ENCODE peak calls at places on chromosome 12, in nine cellular contexts. One of them, this sample, is unnamed.

GRCh38 chr12:80195143-80195726 is 95.9 kb downstream of the OTOGL start:
- DNase-seq in heart right ventricle: peak; percentile 29
- DNase-seq in foreskin keratinocyte: peak; percentile 56
- DNase-seq in uterus: no peak
- DNase-seq in osteoblast: peak; percentile 3
- DNase-seq in fibroblast of mammary gland: peak; percentile 75
- DNase-seq in neural crest cell: peak; percentile 35
- DNase-seq in cardiac muscle cell: peak; percentile 74
- DNase-seq in cardiac fibroblast: peak; percentile 77
- DNase-seq in this sample: no peak

GRCh38 chr12:56601503-56601902 is 28.6 kb downstream of the BAZ2A start:
- DNase-seq in heart right ventricle: peak; percentile 37
- DNase-seq in foreskin keratinocyte: no peak
- DNase-seq in uterus: no peak
- DNase-seq in osteoblast: no peak
- DNase-seq in fibroblast of mammary gland: no peak
- DNase-seq in neural crest cell: no peak
- DNase-seq in cardiac muscle cell: no peak
- DNase-seq in cardiac fibroblast: no peak
- DNase-seq in this sample: no peak

GRCh38 chr12:61521258-61521657 is 738.9 kb upstream of the USP15 start:
- DNase-seq in heart right ventricle: no peak
- DNase-seq in foreskin keratinocyte: no peak
- DNase-seq in uterus: no peak
- DNase-seq in osteoblast: no peak
- DNase-seq in fibroblast of mammary gland: no peak
- DNase-seq in neural crest cell: no peak
- DNase-seq in cardiac muscle cell: no peak
- DNase-seq in cardiac fibroblast: no peak
- DNase-seq in this sample: no peak

GRCh38 chr12:66915312-66915904 is 236.5 kb upstream of the GRIP1 start:
- DNase-seq in heart right ventricle: no peak
- DNase-seq in foreskin keratinocyte: no peak
- DNase-seq in uterus: no peak
- DNase-seq in osteoblast: no peak
- DNase-seq in fibroblast of mammary gland: no peak
- DNase-seq in neural crest cell: no peak
- DNase-seq in cardiac muscle cell: no peak
- DNase-seq in cardiac fibroblast: no peak
- DNase-seq in this sample: no peak

GRCh38 chr12:88703790-88704189 is 123.5 kb upstream of the KITLG start:
- DNase-seq in heart right ventricle: no peak
- DNase-seq in foreskin keratinocyte: peak; percentile 70
- DNase-seq in uterus: no peak
- DNase-seq in osteoblast: no peak
- DNase-seq in fibroblast of mammary gland: no peak
- DNase-seq in neural crest cell: no peak
- DNase-seq in cardiac muscle cell: peak; percentile 17
- DNase-seq in cardiac fibroblast: peak; percentile 60
- DNase-seq in this sample: no peak

GRCh38 chr12:105330938-105331804 is 680 bp downstream of the C12orf75 start:
- DNase-seq in heart right ventricle: peak; percentile 7
- DNase-seq in foreskin keratinocyte: no peak
- DNase-seq in uterus: no peak
- DNase-seq in osteoblast: peak; percentile 82
- DNase-seq in fibroblast of mammary gland: no peak
- DNase-seq in neural crest cell: peak; percentile 28
- DNase-seq in cardiac muscle cell: no peak
- DNase-seq in cardiac fibroblast: no peak
- DNase-seq in this sample: no peak

GRCh38 chr12:64627781-64628180 is 17.5 kb downstream of the RASSF3 start:
- DNase-seq in heart right ventricle: no peak
- DNase-seq in foreskin keratinocyte: peak; percentile 46
- DNase-seq in uterus: no peak
- DNase-seq in osteoblast: peak; percentile 84
- DNase-seq in fibroblast of mammary gland: peak; percentile 88
- DNase-seq in neural crest cell: no peak
- DNase-seq in cardiac muscle cell: peak; percentile 79
- DNase-seq in cardiac fibroblast: peak; percentile 89
- DNase-seq in this sample: no peak

GRCh38 chr12:27217590-27217989 is 26.5 kb upstream of the STK38L start:
- DNase-seq in heart right ventricle: no peak
- DNase-seq in foreskin keratinocyte: no peak
- DNase-seq in uterus: no peak
- DNase-seq in osteoblast: no peak
- DNase-seq in fibroblast of mammary gland: no peak
- DNase-seq in neural crest cell: no peak
- DNase-seq in cardiac muscle cell: no peak
- DNase-seq in cardiac fibroblast: no peak
- DNase-seq in this sample: no peak

GRCh38 chr12:91980345-91980744 is 165.3 kb downstream of the BTG1 start:
- DNase-seq in heart right ventricle: no peak
- DNase-seq in foreskin keratinocyte: no peak
- DNase-seq in uterus: peak; percentile 26
- DNase-seq in osteoblast: no peak
- DNase-seq in fibroblast of mammary gland: no peak
- DNase-seq in neural crest cell: no peak
- DNase-seq in cardiac muscle cell: no peak
- DNase-seq in cardiac fibroblast: no peak
- DNase-seq in this sample: no peak

GRCh38 chr12:54294152-54294913 is 6.5 kb downstream of the NFE2 start:
- DNase-seq in heart right ventricle: no peak
- DNase-seq in foreskin keratinocyte: no peak
- DNase-seq in uterus: no peak
- DNase-seq in osteoblast: peak; percentile 89
- DNase-seq in fibroblast of mammary gland: peak; percentile 44
- DNase-seq in neural crest cell: peak; percentile 44
- DNase-seq in cardiac muscle cell: peak; percentile 41
- DNase-seq in cardiac fibroblast: peak; percentile 49
- DNase-seq in this sample: no peak

GRCh38 chr12:28865776-28866175 is 283.3 kb upstream of the FAR2 start:
- DNase-seq in heart right ventricle: no peak
- DNase-seq in foreskin keratinocyte: no peak
- DNase-seq in uterus: no peak
- DNase-seq in osteoblast: no peak
- DNase-seq in fibroblast of mammary gland: peak; percentile 29
- DNase-seq in neural crest cell: no peak
- DNase-seq in cardiac muscle cell: no peak
- DNase-seq in cardiac fibroblast: peak; percentile 52
- DNase-seq in this sample: no peak

GRCh38 chr12:25591132-25591531 is 38.0 kb upstream of the LMNTD1 start:
- DNase-seq in heart right ventricle: no peak
- DNase-seq in foreskin keratinocyte: peak; percentile 16
- DNase-seq in uterus: no peak
- DNase-seq in osteoblast: no peak
- DNase-seq in fibroblast of mammary gland: peak; percentile 26
- DNase-seq in neural crest cell: no peak
- DNase-seq in cardiac muscle cell: peak; percentile 16
- DNase-seq in cardiac fibroblast: no peak
- DNase-seq in this sample: no peak

GRCh38 chr12:6376079-6376941 is 947 bp upstream of the SCNN1A start:
- DNase-seq in heart right ventricle: no peak
- DNase-seq in foreskin keratinocyte: peak; percentile 57
- DNase-seq in uterus: peak; percentile 76
- DNase-seq in osteoblast: peak; percentile 97
- DNase-seq in fibroblast of mammary gland: peak; percentile 79
- DNase-seq in neural crest cell: no peak
- DNase-seq in cardiac muscle cell: peak; percentile 84
- DNase-seq in cardiac fibroblast: peak; percentile 69
- DNase-seq in this sample: no peak
- TF ChIP-seq CTCF in heart right ventricle: no peak
- TF ChIP-seq CTCF in foreskin keratinocyte: peak; percentile 55
- TF ChIP-seq CTCF in uterus: peak; percentile 51
- TF ChIP-seq CTCF in osteoblast: peak; percentile 50
- TF ChIP-seq CTCF in fibroblast of mammary gland: peak; percentile 45
- TF ChIP-seq CTCF in neural crest cell: peak; percentile 64
- TF ChIP-seq CTCF in cardiac muscle cell: peak; percentile 63
- TF ChIP-seq CTCF in cardiac fibroblast: peak; percentile 45
- TF ChIP-seq CTCF in this sample: no peak

GRCh38 chr12:78864483-78865296 is at the start of gene SYT1:
- DNase-seq in heart right ventricle: no peak
- DNase-seq in foreskin keratinocyte: peak; percentile 89
- DNase-seq in uterus: peak; percentile 87
- DNase-seq in osteoblast: peak; percentile 87
- DNase-seq in fibroblast of mammary gland: peak; percentile 84
- DNase-seq in neural crest cell: peak; percentile 72
- DNase-seq in cardiac muscle cell: peak; percentile 63
- DNase-seq in cardiac fibroblast: peak; percentile 85
- DNase-seq in this sample: peak; percentile 16
- TF ChIP-seq CTCF in heart right ventricle: no peak
- TF ChIP-seq CTCF in foreskin keratinocyte: no peak
- TF ChIP-seq CTCF in uterus: no peak
- TF ChIP-seq CTCF in osteoblast: no peak
- TF ChIP-seq CTCF in fibroblast of mammary gland: no peak
- TF ChIP-seq CTCF in neural crest cell: no peak
- TF ChIP-seq CTCF in cardiac muscle cell: no peak
- TF ChIP-seq CTCF in cardiac fibroblast: no peak
- TF ChIP-seq CTCF in this sample: no peak

GRCh38 chr12:59708059-59708458 is 112.2 kb downstream of the SLC16A7 start:
- DNase-seq in heart right ventricle: no peak
- DNase-seq in foreskin keratinocyte: peak; percentile 69
- DNase-seq in uterus: no peak
- DNase-seq in osteoblast: peak; percentile 42
- DNase-seq in fibroblast of mammary gland: peak; percentile 74
- DNase-seq in neural crest cell: no peak
- DNase-seq in cardiac muscle cell: peak; percentile 69
- DNase-seq in cardiac fibroblast: peak; percentile 70
- DNase-seq in this sample: no peak
- TF ChIP-seq CTCF in heart right ventricle: no peak
- TF ChIP-seq CTCF in foreskin keratinocyte: no peak
- TF ChIP-seq CTCF in uterus: no peak
- TF ChIP-seq CTCF in osteoblast: no peak
- TF ChIP-seq CTCF in fibroblast of mammary gland: no peak
- TF ChIP-seq CTCF in neural crest cell: no peak
- TF ChIP-seq CTCF in cardiac muscle cell: no peak
- TF ChIP-seq CTCF in cardiac fibroblast: no peak
- TF ChIP-seq CTCF in this sample: no peak

GRCh38 chr12:19130224-19131019 is 889 bp downstream of the PLEKHA5 start:
- DNase-seq in heart right ventricle: peak; percentile 25
- DNase-seq in foreskin keratinocyte: peak; percentile 34
- DNase-seq in uterus: peak; percentile 41
- DNase-seq in osteoblast: peak; percentile 88
- DNase-seq in fibroblast of mammary gland: peak; percentile 16
- DNase-seq in neural crest cell: peak; percentile 23
- DNase-seq in cardiac muscle cell: peak; percentile 32
- DNase-seq in cardiac fibroblast: no peak
- DNase-seq in this sample: no peak
- TF ChIP-seq CTCF in heart right ventricle: no peak
- TF ChIP-seq CTCF in foreskin keratinocyte: no peak
- TF ChIP-seq CTCF in uterus: no peak
- TF ChIP-seq CTCF in osteoblast: no peak
- TF ChIP-seq CTCF in fibroblast of mammary gland: no peak
- TF ChIP-seq CTCF in neural crest cell: no peak
- TF ChIP-seq CTCF in cardiac muscle cell: no peak
- TF ChIP-seq CTCF in cardiac fibroblast: no peak
- TF ChIP-seq CTCF in this sample: no peak

DNA sequence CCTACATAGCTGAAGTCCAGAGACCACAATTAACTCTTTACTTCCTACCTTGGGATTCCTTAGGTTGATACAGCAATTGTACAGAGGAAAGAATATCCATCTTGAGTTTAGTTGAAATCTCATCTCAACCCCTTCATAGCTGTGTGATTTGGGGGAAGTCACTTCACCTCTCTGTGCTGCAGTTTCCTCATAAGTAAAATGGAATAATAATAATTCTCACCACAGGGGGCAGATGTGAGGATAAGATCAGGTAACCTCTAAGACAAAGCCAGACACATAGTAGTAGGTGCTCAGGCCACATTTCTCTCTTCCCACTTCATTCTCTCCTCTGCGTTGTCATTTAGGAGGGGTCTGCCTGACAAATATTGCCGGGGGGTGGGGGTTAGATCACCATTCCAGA is 6.7 kb downstream of the FOXN4 start:
- DNase-seq in heart right ventricle: no peak
- DNase-seq in foreskin keratinocyte: peak; percentile 43
- DNase-seq in uterus: no peak
- DNase-seq in osteoblast: no peak
- DNase-seq in fibroblast of mammary gland: no peak
- DNase-seq in neural crest cell: no peak
- DNase-seq in cardiac muscle cell: no peak
- DNase-seq in cardiac fibroblast: peak; percentile 17
- DNase-seq in this sample: no peak
- TF ChIP-seq CTCF in heart right ventricle: no peak
- TF ChIP-seq CTCF in foreskin keratinocyte: peak; percentile 56
- TF ChIP-seq CTCF in uterus: no peak
- TF ChIP-seq CTCF in osteoblast: peak; percentile 17
- TF ChIP-seq CTCF in fibroblast of mammary gland: no peak
- TF ChIP-seq CTCF in neural crest cell: peak; percentile 45
- TF ChIP-seq CTCF in cardiac muscle cell: peak; percentile 15
- TF ChIP-seq CTCF in cardiac fibroblast: no peak
- TF ChIP-seq CTCF in this sample: no peak

This sample was measured in activated B cell treated with CpG ODN at 0.5 μM for 24 hours.